ENCODE peak calls at places on chromosomes 16 and 17, in six cellular contexts. N, S, E, B, W and I are unnamed samples. For H3K79me1, the result is how much of the 10 kb centered on the place peaks cover.

GRCh38 chr17:1043601-1044251 is 46.8 kb downstream of the TIMM22 start:
- DNase-seq in B (no peak), E (no peak), S (peak), W (no peak), N (no peak), I (peak)

GRCh38 chr17:30597776-30598288 is 120.6 kb downstream of the GOSR1 start:
- DNase-seq in E (no peak), B (no peak), W (no peak), S (no peak), N (peak), I (peak)

GRCh38 chr16:12188674-12189249 is 212.2 kb downstream of the SNX29 start:
- DNase-seq in B (no peak), W (no peak), S (no peak), E (no peak), N (no peak), I (no peak)

GRCh38 chr17:77409282-77410161 is 268.8 kb downstream of the SEC14L1 start:
- DNase-seq in W (no peak), N (peak), S (peak), B (no peak), E (peak), I (peak)

GRCh38 chr16:81158964-81159363 is 62.8 kb upstream of the GCSH start:
- DNase-seq in N (no peak), W (no peak), S (no peak), B (no peak), E (peak), I (no peak)

GRCh38 chr17:1612400-1612799 is 16.2 kb downstream of the SLC43A2 start:
- DNase-seq in W (no peak), B (no peak), N (no peak), E (no peak), S (no peak), I (no peak)

GRCh38 chr16:12450381-12450780 is 353.3 kb downstream of the CPPED1 start:
- DNase-seq in W (no peak), N (no peak), B (no peak), S (no peak), E (no peak), I (no peak)

GRCh38 chr16:47774661-47775060 is 313.5 kb downstream of the PHKB start:
- DNase-seq in S (peak), B (no peak), N (peak), E (no peak), W (peak), I (peak)

GRCh38 chr17:50274142-50274944 is at the start of gene TMEM92:
- DNase-seq in S (peak), B (peak), N (no peak), E (peak), W (peak), I (no peak)

GRCh38 chr17:78559749-78560368 is 17.3 kb downstream of the DNAH17 start:
- DNase-seq in B (no peak), W (peak), E (peak), N (no peak), S (peak), I (no peak)

GRCh38 chr17:43846221-43846712 is 709 bp upstream of the CD300LG start:
- DNase-seq in B (peak), S (peak), E (peak), N (peak), W (peak), I (peak)

GRCh38 chr16:67924140-67924906 is 7.3 kb downstream of the CTRL start:
- DNase-seq in E (no peak), S (no peak), W (no peak), N (no peak), B (no peak), I (no peak)

GRCh38 chr16:46650224-46650623 is 29.0 kb upstream of the SHCBP1 start:
- DNase-seq in S (peak), B (no peak), W (no peak), E (peak), N (peak), I (peak)

GRCh38 chr17:3827124-3827773 is 18.8 kb downstream of the NCBP3 start:
- DNase-seq in W (no peak), S (peak), E (peak), B (peak), N (peak), I (peak)

GRCh38 chr16:53232826-53233529 is 178.2 kb downstream of the CHD9 start:
- DNase-seq in S (no peak), E (peak), W (no peak), B (no peak), N (no peak), I (no peak)

GRCh38 chr17:1644493-1645206 is 882 bp downstream of the SCARF1 start:
- DNase-seq in B (no peak), E (peak), W (no peak), N (peak), S (no peak), I (peak)

GRCh38 chr17:15782809-15783208 is 50.7 kb downstream of the TBC1D26 start:
- DNase-seq in N (no peak), W (no peak), E (peak), B (no peak), S (no peak), I (no peak)

GRCh38 chr17:288802-289356 is 63.7 kb downstream of the RPH3AL start:
- DNase-seq in S (no peak), N (no peak), E (no peak), B (no peak), W (no peak), I (no peak)

GRCh38 chr17:79777844-79778503 is at the start of gene CBX2:
- DNase-seq in B (peak), S (peak), N (peak), E (peak), W (no peak), I (peak)

GRCh38 chr17:38551121-38551520 is 54.6 kb downstream of the SRCIN1 start:
- DNase-seq in S (no peak), B (no peak), N (no peak), W (no peak), E (no peak), I (no peak)

GRCh38 chr17:6870841-6871240 is 39.3 kb upstream of the TEKT1 start:
- DNase-seq in N (no peak), S (no peak), B (no peak), E (no peak), W (no peak), I (no peak)

DNA sequence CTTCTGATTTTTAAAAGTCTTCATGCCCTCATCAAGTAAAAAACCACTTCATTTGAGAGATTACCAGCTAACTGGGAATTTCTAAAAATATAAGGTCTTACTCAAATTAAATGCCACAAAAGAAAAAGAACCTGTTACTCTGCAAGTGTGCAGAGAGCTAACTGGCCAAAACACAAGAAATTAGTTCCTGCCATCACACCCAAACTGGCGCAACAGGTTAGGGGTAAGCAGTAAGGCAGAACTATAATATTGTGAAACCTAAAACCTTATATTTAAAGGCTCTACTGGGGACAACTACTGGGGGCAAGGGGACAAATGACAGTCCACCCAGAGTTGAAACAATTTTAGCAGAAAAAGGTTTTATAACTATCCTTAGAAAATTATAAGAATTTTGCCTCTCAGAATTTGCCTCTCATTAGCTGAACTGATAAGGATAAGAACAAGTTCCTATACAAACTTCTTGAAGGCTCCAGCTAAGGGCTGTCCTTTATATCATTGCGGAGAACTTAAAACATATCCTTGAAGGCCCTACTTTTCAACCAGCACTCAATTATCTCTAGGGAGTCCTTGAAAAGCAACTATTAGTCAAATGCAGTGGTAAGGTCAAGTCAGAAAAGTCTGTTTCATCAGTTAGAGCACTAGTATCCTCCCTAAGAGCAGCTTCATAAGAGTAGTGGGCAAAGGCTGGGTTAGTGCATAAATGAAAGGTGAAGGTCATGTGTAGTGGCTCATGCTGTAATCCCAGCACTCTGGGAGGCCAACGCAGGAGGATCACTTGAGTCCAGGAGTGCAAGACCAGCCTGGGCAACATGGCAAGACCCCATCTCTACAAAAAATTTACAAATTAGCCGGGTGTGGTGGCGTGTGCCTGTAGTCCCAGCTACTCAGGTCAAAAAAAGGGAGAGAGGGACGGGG is 31.5 kb downstream of the SMURF2 start:
- DNase-seq in N (no peak), S (no peak), E (no peak), W (no peak), B (no peak), I (no peak)
- H3K79me1 ChIP-seq in N (under half), S (under half), E (under half), W (under half), B (under half), I (under half)

DNA sequence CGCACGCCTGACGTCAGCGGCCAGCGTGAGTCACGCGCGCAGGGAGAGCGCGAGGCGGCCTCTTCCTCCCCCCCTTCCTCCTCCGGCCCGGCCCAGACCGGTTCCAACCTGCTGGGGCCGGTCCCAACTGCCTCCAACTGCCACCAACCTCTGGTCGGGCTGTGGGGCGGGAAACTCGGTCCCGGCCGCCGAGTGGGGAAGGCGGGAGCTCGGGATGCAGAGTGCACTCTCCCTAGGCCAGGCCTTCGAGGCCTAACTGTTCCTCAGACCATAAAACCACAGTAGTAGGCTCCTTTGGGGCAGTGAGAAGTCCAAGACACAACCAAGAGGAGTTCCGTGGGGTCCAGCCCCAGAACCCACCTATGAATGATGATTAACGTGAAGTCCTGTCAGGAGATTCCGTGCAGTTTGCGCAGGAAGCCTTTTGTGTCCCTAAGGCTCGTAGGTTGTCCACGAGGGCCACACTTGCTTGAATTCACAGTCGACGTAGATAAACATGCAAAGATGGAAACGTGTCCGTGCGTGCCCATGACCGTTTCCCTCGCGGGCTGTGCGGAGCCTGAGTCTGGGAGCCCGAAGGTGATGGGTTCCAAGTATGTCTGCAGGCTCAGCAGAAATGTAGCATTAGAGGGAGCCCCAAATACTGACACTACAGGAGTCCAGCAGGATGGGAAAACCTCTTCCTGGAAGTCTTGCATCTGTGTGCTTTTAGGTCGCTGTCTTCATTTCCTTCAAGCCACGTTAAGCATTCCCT is 587 bp downstream of the UNK start:
- DNase-seq in E (peak), S (peak), B (peak), W (no peak), N (peak), I (peak)
- H4K8ac ChIP-seq in E (peak), S (peak), B (no peak), W (peak), N (peak), I (peak)

DNA sequence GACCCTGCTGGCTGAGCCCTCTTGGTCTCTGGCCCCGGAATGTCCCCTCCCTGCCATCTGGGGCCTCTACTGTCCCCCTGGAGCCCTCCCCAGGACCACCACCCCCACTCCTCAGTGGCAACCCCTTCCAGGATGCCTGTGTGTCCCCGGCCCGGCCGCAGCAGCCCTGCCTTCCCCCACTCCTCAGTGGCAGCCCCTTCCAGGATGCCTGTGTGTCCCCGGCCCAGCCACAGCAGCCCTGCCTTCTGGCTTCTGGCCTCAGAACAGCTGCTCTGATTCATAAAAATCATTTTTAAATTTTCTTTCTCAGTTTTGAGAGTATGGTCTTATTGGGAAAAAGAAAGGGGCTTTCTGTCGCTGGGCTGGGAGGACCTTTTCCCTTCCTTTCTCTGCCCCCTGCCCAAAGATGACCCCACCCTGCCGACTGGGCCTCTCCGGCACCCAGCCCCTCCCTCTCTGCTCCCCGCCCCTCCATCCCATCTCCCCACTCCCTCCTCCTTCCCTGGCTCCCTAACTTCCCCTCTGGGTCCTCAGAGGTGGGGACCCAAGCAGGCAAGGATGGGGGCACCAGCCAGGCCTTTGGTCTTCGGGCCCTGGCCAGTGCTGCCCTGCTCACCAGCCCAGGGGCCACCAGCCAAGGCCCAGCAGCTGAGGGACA is 40.5 kb downstream of the BAHCC1 start:
- DNase-seq in N (no peak), S (no peak), E (no peak), W (no peak), B (no peak), I (no peak)
- H3K79me1 ChIP-seq in N (under half), S (under half), E (under half), W (under half), B (under half), I (under half)

DNA sequence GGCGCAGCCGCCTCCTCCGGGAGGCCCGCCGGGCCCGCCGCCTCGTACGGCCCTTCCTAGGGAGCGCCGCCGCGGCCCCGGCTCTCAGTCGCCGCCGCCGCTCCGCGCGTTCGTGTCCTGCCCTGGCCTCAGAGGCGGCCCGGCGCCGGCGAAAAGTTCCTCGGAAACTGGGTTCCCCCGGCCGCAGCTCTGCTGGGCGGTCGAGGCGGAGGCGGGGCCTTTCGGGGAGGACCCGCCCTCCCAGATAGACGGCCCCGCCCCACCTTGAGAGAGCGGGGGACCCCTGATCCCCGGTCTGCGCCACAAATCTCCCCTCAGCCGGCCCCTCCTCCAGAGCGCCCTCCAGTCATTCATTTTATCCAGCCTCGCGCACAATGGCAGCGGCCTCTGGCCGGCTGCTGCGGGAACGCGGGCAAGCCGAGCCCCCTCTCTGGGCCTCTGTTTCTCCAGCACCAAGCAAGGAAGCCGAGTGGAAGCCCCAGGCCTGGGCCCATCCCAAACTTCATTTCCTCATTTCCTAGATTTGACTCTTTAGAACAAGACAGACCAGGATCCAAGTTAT is at the start of gene SREBF1:
- DNase-seq in B (peak), N (peak), S (peak), W (peak), E (peak), I (peak)
- H4K8ac ChIP-seq in B (no peak), N (peak), S (peak), W (peak), E (peak), I (peak)

GRCh38 chr17:57706761-57707160 is 38.3 kb downstream of the CCDC182 start:
- DNase-seq in S (no peak), B (no peak), W (no peak), E (no peak), N (no peak), I (no peak)
- H3K79me1 ChIP-seq in S (under half), B (under half), W (under half), E (under half), N (under half), I (under half)

GRCh38 chr16:89996178-89996489 is 23.1 kb downstream of the DBNDD1 start:
- DNase-seq in E (no peak), N (no peak), B (no peak), S (no peak), W (no peak), I (no peak)
- H4K8ac ChIP-seq in E (no peak), N (no peak), B (no peak), S (no peak), W (no peak), I (no peak)

GRCh38 chr17:35022536-35023063 is 40.9 kb downstream of the RFFL start:
- DNase-seq in W (no peak), S (peak), B (no peak), N (peak), E (peak), I (peak)

GRCh38 chr17:35021520-35022380 is 41.4 kb downstream of the LIG3 start:
- DNase-seq in N (no peak), E (no peak), W (no peak), B (no peak), S (no peak), I (no peak)

GRCh38 chr17:35019386-35020179 is 39.3 kb downstream of the LIG3 start:
- DNase-seq in B (no peak), S (no peak), W (no peak), E (no peak), N (no peak), I (no peak)

GRCh38 chr17:35025541-35025940 is 38.0 kb downstream of the RFFL start:
- DNase-seq in N (no peak), B (no peak), S (no peak), E (peak), W (no peak), I (no peak)

GRCh38 chr17:35023538-35023937 is 40.0 kb downstream of the RFFL start:
- DNase-seq in S (no peak), B (no peak), N (no peak), W (no peak), E (peak), I (peak)
- H3K79me1 ChIP-seq in S (under half), B (under half), N (under half), W (under half), E (under half), I (under half)

GRCh38 chr17:5123343-5124124 is 7.7 kb downstream of the USP6 start:
- DNase-seq in S (no peak), N (no peak), W (no peak), B (no peak), E (no peak), I (no peak)
- H4K8ac ChIP-seq in S (no peak), N (no peak), W (peak), B (peak), E (no peak), I (no peak)

DNA sequence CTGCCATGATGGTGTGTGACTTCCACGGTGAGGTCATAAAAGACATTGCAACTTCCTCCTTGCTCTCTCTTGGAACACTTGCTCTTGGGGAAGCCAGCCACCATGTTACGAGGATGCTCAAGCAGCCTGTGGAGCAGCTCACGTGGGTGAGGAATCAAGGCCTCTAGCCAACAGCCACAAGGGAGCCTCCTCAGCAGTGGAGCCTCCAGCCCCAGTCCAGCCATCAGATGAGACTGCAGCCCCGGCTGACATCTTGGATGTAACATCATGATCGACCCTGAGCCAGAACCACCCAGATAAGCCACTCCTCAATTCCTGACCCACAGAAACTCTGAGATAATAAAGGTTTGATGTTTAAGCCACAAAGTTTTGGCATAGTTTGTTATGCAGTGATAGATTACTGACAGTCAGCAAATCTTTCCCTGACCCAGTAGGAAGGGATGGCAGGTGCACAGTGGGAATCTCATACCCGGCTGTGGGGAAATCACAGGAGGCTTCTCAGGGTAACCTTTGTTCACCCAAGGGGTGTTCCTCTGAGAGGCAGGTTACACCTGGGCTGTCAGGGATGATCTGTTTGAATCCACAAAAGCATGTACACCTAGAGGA is 23.3 kb upstream of the GINS2 start:
- DNase-seq in N (no peak), E (no peak), B (no peak), W (no peak), S (no peak), I (no peak)
- H3K79me1 ChIP-seq in N (under half), E (under half), B (under half), W (under half), S (under half), I (under half)